ENCODE peak calls at places on chromosome 9, in seven cellular contexts. One of them, this sample, is unnamed.

GRCh38 chr9:125513634-125514413 is 193.2 kb downstream of the MAPKAP1 start:
- DNase-seq in WTC11: no peak
- DNase-seq in endothelial cell: no peak
- DNase-seq in psoas muscle: no peak
- DNase-seq in GM10248: peak; percentile 66
- DNase-seq in sigmoid colon: no peak
- DNase-seq in heart left ventricle: peak; percentile 29
- DNase-seq in this sample: peak; percentile 42

GRCh38 chr9:133975511-133975910 is 16.6 kb downstream of the VAV2 start:
- DNase-seq in psoas muscle: no peak
- DNase-seq in WTC11: no peak
- DNase-seq in endothelial cell: no peak
- DNase-seq in GM10248: no peak
- DNase-seq in sigmoid colon: peak; percentile 18
- DNase-seq in heart left ventricle: no peak
- DNase-seq in this sample: no peak

GRCh38 chr9:93517331-93517730 is 59.1 kb upstream of the PHF2 start:
- DNase-seq in psoas muscle: no peak
- DNase-seq in sigmoid colon: no peak
- DNase-seq in endothelial cell: no peak
- DNase-seq in WTC11: no peak
- DNase-seq in GM10248: no peak
- DNase-seq in heart left ventricle: no peak
- DNase-seq in this sample: no peak

GRCh38 chr9:119453490-119453911 is 84.3 kb upstream of the BRINP1 start:
- DNase-seq in sigmoid colon: no peak
- DNase-seq in WTC11: no peak
- DNase-seq in GM10248: no peak
- DNase-seq in endothelial cell: no peak
- DNase-seq in heart left ventricle: no peak
- DNase-seq in psoas muscle: no peak
- DNase-seq in this sample: no peak

GRCh38 chr9:101235105-101235866 is 149.5 kb downstream of the BAAT start:
- DNase-seq in GM10248: peak; percentile 4
- DNase-seq in sigmoid colon: no peak
- DNase-seq in psoas muscle: no peak
- DNase-seq in heart left ventricle: no peak
- DNase-seq in endothelial cell: peak; percentile 8
- DNase-seq in WTC11: no peak
- DNase-seq in this sample: no peak

GRCh38 chr9:107039546-107039945 is 176.6 kb downstream of the ZNF462 start:
- DNase-seq in psoas muscle: no peak
- DNase-seq in WTC11: no peak
- DNase-seq in GM10248: no peak
- DNase-seq in sigmoid colon: no peak
- DNase-seq in endothelial cell: no peak
- DNase-seq in heart left ventricle: no peak
- DNase-seq in this sample: peak; percentile 28

GRCh38 chr9:90444609-90445008 is 198.0 kb downstream of the DIRAS2 start:
- DNase-seq in GM10248: no peak
- DNase-seq in psoas muscle: no peak
- DNase-seq in heart left ventricle: no peak
- DNase-seq in endothelial cell: no peak
- DNase-seq in WTC11: no peak
- DNase-seq in sigmoid colon: no peak
- DNase-seq in this sample: no peak

GRCh38 chr9:105466898-105467455 is 19.1 kb downstream of the FSD1L start:
- DNase-seq in heart left ventricle: no peak
- DNase-seq in psoas muscle: no peak
- DNase-seq in endothelial cell: no peak
- DNase-seq in GM10248: no peak
- DNase-seq in sigmoid colon: no peak
- DNase-seq in WTC11: no peak
- DNase-seq in this sample: no peak

GRCh38 chr9:93825348-93826115 is 129.6 kb downstream of the BARX1 start:
- DNase-seq in psoas muscle: no peak
- DNase-seq in WTC11: no peak
- DNase-seq in endothelial cell: no peak
- DNase-seq in GM10248: peak; percentile 6
- DNase-seq in sigmoid colon: peak; percentile 34
- DNase-seq in heart left ventricle: no peak
- DNase-seq in this sample: no peak

DNA sequence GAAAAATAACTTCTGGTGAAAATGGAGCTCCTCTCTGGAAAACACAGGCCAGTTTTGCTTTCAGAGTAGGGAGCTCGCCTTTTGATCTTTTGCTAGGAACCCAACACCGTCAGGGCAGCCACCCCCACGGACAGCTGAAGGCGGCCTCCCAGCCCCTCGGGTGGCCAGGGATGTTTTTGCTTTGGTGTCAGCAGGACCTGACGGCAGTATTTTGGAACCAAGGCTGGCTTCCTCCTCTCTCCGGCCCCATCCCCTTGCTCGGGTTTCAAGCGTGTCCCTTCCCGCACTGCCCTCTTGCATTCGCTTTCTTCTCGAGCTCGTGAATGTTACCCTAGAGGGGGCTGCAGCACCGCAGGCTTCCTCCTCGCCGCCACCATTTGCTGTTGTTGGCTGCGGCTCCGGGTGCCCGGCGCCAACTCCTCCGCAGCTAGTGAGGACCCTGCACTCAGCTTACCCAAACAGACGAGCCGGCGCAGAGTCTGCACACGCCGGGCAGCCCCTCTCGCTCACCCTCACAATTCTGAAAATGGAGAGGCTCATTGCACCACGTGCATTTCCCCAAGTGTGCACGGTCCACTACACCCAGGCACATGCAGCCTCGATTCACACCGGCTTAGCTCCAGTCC is 35.5 kb upstream of the ADAMTSL1 start:
- DNase-seq in sigmoid colon: peak; percentile 77
- DNase-seq in GM10248: no peak
- DNase-seq in psoas muscle: peak; percentile 13
- DNase-seq in endothelial cell: peak; percentile 22
- DNase-seq in heart left ventricle: peak; percentile 58
- DNase-seq in WTC11: peak; percentile 52
- DNase-seq in this sample: no peak
- TF ChIP-seq CTCF in sigmoid colon: no peak
- TF ChIP-seq CTCF in GM10248: no peak
- TF ChIP-seq CTCF in psoas muscle: no peak
- TF ChIP-seq CTCF in endothelial cell: no peak
- TF ChIP-seq CTCF in heart left ventricle: no peak
- TF ChIP-seq CTCF in WTC11: no peak
- TF ChIP-seq CTCF in this sample: no peak

GRCh38 chr9:1429328-1429727 is 379.2 kb downstream of the DMRT2 start:
- DNase-seq in GM10248: no peak
- DNase-seq in endothelial cell: peak; percentile 41
- DNase-seq in sigmoid colon: no peak
- DNase-seq in heart left ventricle: no peak
- DNase-seq in psoas muscle: no peak
- DNase-seq in WTC11: peak; percentile 58
- DNase-seq in this sample: no peak
- TF ChIP-seq CTCF in GM10248: peak; percentile 26
- TF ChIP-seq CTCF in endothelial cell: no peak
- TF ChIP-seq CTCF in sigmoid colon: no peak
- TF ChIP-seq CTCF in heart left ventricle: peak; percentile 16
- TF ChIP-seq CTCF in psoas muscle: peak; percentile 29
- TF ChIP-seq CTCF in WTC11: peak; percentile 24
- TF ChIP-seq CTCF in this sample: no peak

DNA sequence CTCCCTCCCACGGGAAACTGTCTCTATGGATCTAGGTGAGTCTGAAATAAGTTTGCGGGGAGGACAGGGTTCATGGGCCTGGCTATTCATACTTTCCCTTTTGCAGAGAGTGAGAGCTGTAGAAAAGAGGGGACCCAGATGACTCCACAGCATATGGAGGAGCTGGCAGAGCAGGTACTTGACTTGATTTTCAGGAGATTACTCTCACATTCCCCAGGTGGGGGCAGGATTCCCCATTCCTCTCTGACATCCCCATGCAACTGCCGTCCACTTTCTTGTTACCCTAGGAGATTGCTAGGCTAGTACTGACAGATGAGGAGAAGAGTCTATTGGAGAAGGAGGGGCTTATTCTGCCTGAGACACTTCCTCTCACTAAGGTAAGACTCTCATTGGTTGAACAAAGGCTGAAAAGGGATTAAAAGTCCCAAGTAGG is 659 bp downstream of the CREB3 start:
- DNase-seq in psoas muscle: no peak
- DNase-seq in endothelial cell: peak; percentile 51
- DNase-seq in sigmoid colon: no peak
- DNase-seq in WTC11: peak; percentile 63
- DNase-seq in GM10248: peak; percentile 56
- DNase-seq in heart left ventricle: no peak
- DNase-seq in this sample: peak; percentile 54
- TF ChIP-seq CTCF in psoas muscle: no peak
- TF ChIP-seq CTCF in endothelial cell: no peak
- TF ChIP-seq CTCF in sigmoid colon: no peak
- TF ChIP-seq CTCF in WTC11: no peak
- TF ChIP-seq CTCF in GM10248: peak; percentile 7
- TF ChIP-seq CTCF in heart left ventricle: no peak
- TF ChIP-seq CTCF in this sample: no peak

GRCh38 chr9:5971740-5972139 is 43.7 kb downstream of the RANBP6 start:
- DNase-seq in WTC11: no peak
- DNase-seq in psoas muscle: no peak
- DNase-seq in heart left ventricle: no peak
- DNase-seq in sigmoid colon: no peak
- DNase-seq in endothelial cell: no peak
- DNase-seq in GM10248: no peak
- DNase-seq in this sample: no peak

GRCh38 chr9:5982352-5982751 is 33.1 kb downstream of the RANBP6 start:
- DNase-seq in heart left ventricle: no peak
- DNase-seq in WTC11: no peak
- DNase-seq in endothelial cell: no peak
- DNase-seq in GM10248: no peak
- DNase-seq in psoas muscle: no peak
- DNase-seq in sigmoid colon: no peak
- DNase-seq in this sample: no peak

GRCh38 chr9:5978523-5978922 is 36.9 kb downstream of the RANBP6 start:
- DNase-seq in WTC11: no peak
- DNase-seq in heart left ventricle: no peak
- DNase-seq in sigmoid colon: no peak
- DNase-seq in endothelial cell: no peak
- DNase-seq in psoas muscle: no peak
- DNase-seq in GM10248: no peak
- DNase-seq in this sample: no peak

GRCh38 chr9:5976668-5977397 is 38.6 kb downstream of the RANBP6 start:
- DNase-seq in endothelial cell: no peak
- DNase-seq in psoas muscle: no peak
- DNase-seq in heart left ventricle: no peak
- DNase-seq in GM10248: peak; percentile 32
- DNase-seq in sigmoid colon: no peak
- DNase-seq in WTC11: no peak
- DNase-seq in this sample: no peak
- TF ChIP-seq CTCF in endothelial cell: no peak
- TF ChIP-seq CTCF in psoas muscle: no peak
- TF ChIP-seq CTCF in heart left ventricle: no peak
- TF ChIP-seq CTCF in GM10248: peak; percentile 41
- TF ChIP-seq CTCF in sigmoid colon: no peak
- TF ChIP-seq CTCF in WTC11: no peak
- TF ChIP-seq CTCF in this sample: no peak

GRCh38 chr9:130893250-130894101 is 3.1 kb downstream of the QRFP start:
- DNase-seq in heart left ventricle: peak; percentile 63
- DNase-seq in WTC11: peak; percentile 51
- DNase-seq in psoas muscle: peak; percentile 49
- DNase-seq in GM10248: no peak
- DNase-seq in endothelial cell: peak; percentile 41
- DNase-seq in sigmoid colon: no peak
- DNase-seq in this sample: no peak

GRCh38 chr9:130892503-130893249 is 3.9 kb downstream of the QRFP start:
- DNase-seq in WTC11: no peak
- DNase-seq in endothelial cell: no peak
- DNase-seq in heart left ventricle: no peak
- DNase-seq in GM10248: no peak
- DNase-seq in sigmoid colon: no peak
- DNase-seq in psoas muscle: no peak
- DNase-seq in this sample: no peak

GRCh38 chr9:130890869-130891698 is 5.5 kb downstream of the QRFP start:
- DNase-seq in heart left ventricle: no peak
- DNase-seq in WTC11: no peak
- DNase-seq in GM10248: no peak
- DNase-seq in sigmoid colon: no peak
- DNase-seq in endothelial cell: no peak
- DNase-seq in psoas muscle: no peak
- DNase-seq in this sample: no peak

GRCh38 chr9:130890124-130890523 is 6.5 kb downstream of the QRFP start:
- DNase-seq in psoas muscle: no peak
- DNase-seq in WTC11: no peak
- DNase-seq in heart left ventricle: no peak
- DNase-seq in sigmoid colon: no peak
- DNase-seq in endothelial cell: no peak
- DNase-seq in GM10248: no peak
- DNase-seq in this sample: no peak

DNA sequence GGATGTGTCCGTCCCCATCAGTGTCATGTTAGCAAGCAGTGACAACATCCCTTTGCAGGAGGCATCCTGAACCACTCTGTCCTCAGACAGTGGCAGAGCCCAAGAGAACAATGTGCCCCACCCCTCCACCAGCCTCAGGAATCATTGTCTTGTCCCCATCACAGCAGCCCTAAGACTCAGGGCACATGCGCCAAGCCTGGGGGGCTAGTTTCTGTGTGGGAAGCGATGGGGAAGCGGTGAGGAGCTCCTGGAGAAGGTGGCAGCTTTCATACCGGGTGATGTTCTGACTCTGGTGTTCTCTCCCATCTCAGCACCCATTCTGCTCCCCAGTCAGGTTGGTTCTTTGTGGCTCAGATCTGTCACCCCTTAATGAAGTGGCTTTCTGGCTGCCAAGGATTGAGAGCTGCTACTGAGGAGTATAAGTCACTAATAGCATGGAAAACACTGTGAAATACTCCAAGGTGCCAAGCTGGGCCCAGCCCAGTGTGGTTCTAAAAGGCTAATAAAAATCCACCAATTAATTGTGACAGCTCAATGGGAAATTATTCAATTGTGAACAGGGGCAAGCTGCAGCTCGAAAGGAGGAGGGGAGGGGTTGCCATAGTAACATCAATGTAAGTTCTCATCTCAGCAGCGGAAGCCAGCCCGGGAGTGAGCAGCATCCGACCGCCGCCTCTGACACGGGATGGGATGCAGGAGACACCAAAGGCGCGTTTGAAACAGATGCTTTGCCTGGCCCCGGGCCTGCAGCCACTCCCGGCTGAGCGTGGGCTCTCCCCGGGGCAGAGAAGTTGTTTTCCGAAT is 4.7 kb downstream of the QRFP start:
- DNase-seq in GM10248: no peak
- DNase-seq in psoas muscle: peak; percentile 28
- DNase-seq in endothelial cell: no peak
- DNase-seq in sigmoid colon: no peak
- DNase-seq in WTC11: no peak
- DNase-seq in heart left ventricle: no peak
- DNase-seq in this sample: no peak
- TF ChIP-seq CTCF in GM10248: no peak
- TF ChIP-seq CTCF in psoas muscle: no peak
- TF ChIP-seq CTCF in endothelial cell: no peak
- TF ChIP-seq CTCF in sigmoid colon: no peak
- TF ChIP-seq CTCF in WTC11: no peak
- TF ChIP-seq CTCF in heart left ventricle: no peak
- TF ChIP-seq CTCF in this sample: no peak